ENCODE peak calls at places on chromosomes 1 and 21, in five cellular contexts. G, U, E, Q and I are unnamed samples.

GRCh38 chr1:227917081-227917950 is 30.4 kb downstream of the WNT9A start:
- DNase-seq in G (no peak), U (no peak), E (no peak), Q (no peak), I (no peak)

GRCh38 chr21:45277101-45278045 is 10.3 kb downstream of the POFUT2 start:
- DNase-seq in G (no peak), U (peak; percentile 6), E (no peak), Q (no peak), I (no peak)

GRCh38 chr1:45170151-45170742 is 36.2 kb downstream of the ZSWIM5 start:
- DNase-seq in G (no peak), U (no peak), E (no peak), Q (no peak), I (no peak)

GRCh38 chr1:115012006-115012405 is 17.6 kb upstream of the TSHB start:
- DNase-seq in G (no peak), U (no peak), E (no peak), Q (no peak), I (no peak)

GRCh38 chr1:36910281-36910725 is 124.0 kb downstream of the GRIK3 start:
- DNase-seq in G (no peak), U (no peak), E (peak; percentile 33), Q (no peak), I (no peak)

GRCh38 chr1:108962681-108963051 is 618 bp downstream of the CLCC1 start:
- DNase-seq in G (peak; percentile 6), U (peak; percentile 36), E (no peak), Q (no peak), I (no peak)

GRCh38 chr1:111513410-111514020 is 10.1 kb upstream of the ADORA3 start:
- DNase-seq in G (no peak), U (no peak), E (peak; percentile 52), Q (no peak), I (no peak)

GRCh38 chr1:63041660-63042059 is 257.7 kb downstream of the ATG4C start:
- DNase-seq in G (no peak), U (no peak), E (no peak), Q (no peak), I (no peak)

GRCh38 chr1:113109908-113110554 is 37.0 kb downstream of the LRIG2 start:
- DNase-seq in G (peak; percentile 98), U (no peak), E (peak; percentile 61), Q (no peak), I (peak; percentile 25)

GRCh38 chr1:36253463-36253862 is 29.2 kb downstream of the THRAP3 start:
- DNase-seq in G (peak; percentile 50), U (no peak), E (no peak), Q (no peak), I (no peak)

GRCh38 chr1:54542962-54543539 is 5.0 kb upstream of the ACOT11 start:
- DNase-seq in G (peak; percentile 35), U (no peak), E (no peak), Q (no peak), I (peak; percentile 19)

GRCh38 chr1:12167493-12168429 is 970 bp downstream of the TNFRSF1B start:
- DNase-seq in G (no peak), U (no peak), E (no peak), Q (no peak), I (no peak)

GRCh38 chr1:1462318-1462966 is 9.1 kb upstream of the ATAD3B start:
- DNase-seq in G (no peak), U (no peak), E (peak; percentile 85), Q (no peak), I (no peak)

GRCh38 chr1:239833709-239834108 is 258.0 kb upstream of the FMN2 start:
- DNase-seq in G (no peak), U (no peak), E (no peak), Q (no peak), I (no peak)

DNA sequence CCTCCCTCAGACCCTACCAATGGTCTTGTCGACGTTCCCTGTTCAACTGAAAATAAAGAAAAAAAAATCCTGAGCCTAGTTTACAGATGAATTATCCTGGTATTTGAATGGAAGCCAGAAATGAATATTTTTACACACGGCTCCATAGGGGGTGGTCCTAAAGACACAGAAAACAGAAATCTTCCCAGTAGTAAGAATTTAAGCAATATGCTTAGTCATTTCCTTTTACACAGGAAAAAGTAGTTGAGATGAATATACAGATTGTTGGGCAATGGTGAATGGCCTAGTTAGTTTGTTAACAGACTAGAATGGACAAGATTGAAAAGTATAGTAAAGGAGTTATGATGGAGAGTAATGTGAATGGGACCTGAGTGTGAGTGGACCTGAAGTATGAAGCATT is 67.5 kb downstream of the RGS18 start:
- DNase-seq in G (peak; percentile 86), U (no peak), E (no peak), Q (no peak), I (no peak)
- TF ChIP-seq USF2 in G (no peak), U (no peak), E (no peak), Q (no peak), I (no peak)

GRCh38 chr1:22137006-22137720 is 5.7 kb downstream of the WNT4 start:
- DNase-seq in G (peak; percentile 16), U (peak; percentile 37), E (no peak), Q (no peak), I (no peak)

GRCh38 chr1:22139817-22140216 is 3.1 kb downstream of the WNT4 start:
- DNase-seq in G (no peak), U (no peak), E (no peak), Q (no peak), I (no peak)

GRCh38 chr1:22141493-22141892 is 1.4 kb downstream of the WNT4 start:
- DNase-seq in G (no peak), U (no peak), E (no peak), Q (no peak), I (no peak)

GRCh38 chr1:22140681-22141080 is 2.2 kb downstream of the WNT4 start:
- DNase-seq in G (no peak), U (no peak), E (no peak), Q (no peak), I (no peak)

GRCh38 chr1:22139066-22139594 is 3.8 kb downstream of the WNT4 start:
- DNase-seq in G (no peak), U (no peak), E (peak; percentile 74), Q (no peak), I (no peak)
- TF ChIP-seq USF2 in G (no peak), U (no peak), E (no peak), Q (no peak), I (no peak)

DNA sequence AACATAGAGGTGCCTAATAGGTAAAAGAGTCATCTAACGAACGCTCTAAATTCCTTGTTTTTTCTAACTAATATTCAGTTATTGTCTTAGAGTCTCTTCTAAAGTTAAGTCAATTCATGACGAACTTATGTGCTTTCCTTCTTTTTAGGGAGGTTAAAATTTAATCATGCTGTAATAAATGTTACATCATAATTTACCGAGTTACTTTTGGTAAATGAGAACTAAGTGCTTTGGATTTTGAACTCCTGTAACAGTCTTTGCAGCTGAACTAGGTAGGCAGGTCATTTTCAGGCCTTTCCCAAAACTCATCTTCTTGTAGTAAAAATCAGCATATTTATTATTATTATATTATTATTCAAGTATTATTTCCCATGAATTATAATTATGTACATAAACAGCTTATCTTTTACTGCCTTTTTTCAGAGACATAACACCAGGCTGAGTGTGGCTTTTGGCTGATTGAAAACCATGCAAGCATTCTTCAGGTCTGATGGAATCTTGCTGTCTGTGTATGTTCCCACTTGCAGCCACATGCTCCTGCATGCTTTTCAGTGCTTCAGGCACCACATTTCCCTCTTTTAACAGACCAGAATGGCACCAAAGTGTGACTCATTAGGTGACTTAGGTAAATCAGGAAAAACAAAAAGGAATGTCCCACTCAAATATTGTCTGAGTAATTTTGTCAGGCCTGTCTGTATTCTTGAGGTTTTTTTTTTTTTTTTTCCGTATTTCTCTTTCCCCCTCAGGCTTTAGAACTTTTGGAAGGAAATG is 81.0 kb upstream of the CD55 start:
- DNase-seq in G (peak; percentile 38), U (no peak), E (no peak), Q (no peak), I (peak; percentile 69)
- TF ChIP-seq USF2 in G (no peak), U (no peak), E (no peak), Q (no peak), I (no peak)

GRCh38 chr1:145981299-145981600 is 15.1 kb downstream of the TXNIP start:
- DNase-seq in G (no peak), U (no peak), E (no peak), Q (no peak), I (no peak)
- TF ChIP-seq USF2 in G (no peak), U (no peak), E (no peak), Q (no peak), I (no peak)

GRCh38 chr21:39616373-39616772 is 3.6 kb downstream of the B3GALT5 start:
- DNase-seq in G (no peak), U (no peak), E (no peak), Q (no peak), I (no peak)

GRCh38 chr21:39613029-39613934 is 542 bp downstream of the B3GALT5 start:
- DNase-seq in G (no peak), U (no peak), E (peak; percentile 45), Q (peak; percentile 26), I (no peak)

GRCh38 chr21:39611547-39612190 is 1.1 kb upstream of the B3GALT5 start:
- DNase-seq in G (no peak), U (peak; percentile 22), E (no peak), Q (no peak), I (no peak)

GRCh38 chr21:39610705-39611104 is 2.0 kb upstream of the B3GALT5 start:
- DNase-seq in G (no peak), U (peak; percentile 64), E (no peak), Q (peak; percentile 77), I (no peak)

DNA sequence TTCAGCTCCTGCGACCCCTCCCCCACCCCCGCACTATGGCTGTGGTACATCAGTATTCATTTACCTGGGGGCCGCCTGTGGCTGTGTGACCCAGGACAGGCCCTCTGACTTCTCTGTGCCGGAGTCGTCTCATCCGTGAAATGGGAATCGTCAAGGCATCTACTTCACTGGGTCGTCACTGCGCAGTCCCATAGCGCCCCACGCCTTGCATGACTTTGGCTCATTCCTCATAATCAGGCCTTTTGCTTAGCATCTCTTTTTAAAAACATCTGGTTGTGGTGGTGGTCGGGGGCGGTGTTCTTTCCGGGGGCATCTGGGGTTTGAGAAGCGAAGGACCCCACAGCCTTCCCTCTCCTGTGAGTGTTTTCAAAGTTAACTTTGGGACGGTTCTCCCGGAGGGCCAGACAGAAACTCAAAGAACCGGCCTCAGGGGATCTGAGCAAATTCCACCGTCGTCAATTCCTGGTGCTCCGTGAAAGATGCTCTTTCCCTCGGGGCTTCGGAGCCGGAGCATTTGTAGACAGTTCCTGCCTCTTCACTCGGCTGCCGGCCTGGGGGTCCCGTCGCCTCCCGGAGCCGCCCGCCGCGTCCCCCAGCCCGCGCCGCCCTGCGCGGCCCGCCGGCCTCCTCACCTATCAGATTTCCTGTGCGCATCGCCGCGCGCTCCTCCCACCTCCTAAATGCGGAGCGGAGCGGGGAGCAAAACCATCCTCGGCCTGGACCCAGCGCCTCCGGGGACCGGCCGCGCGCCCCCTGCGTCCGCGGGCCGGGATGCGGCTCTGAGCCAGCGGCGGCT is at the start of gene B3GALT5:
- DNase-seq in G (no peak), U (peak; percentile 88), E (peak; percentile 88), Q (peak; percentile 80), I (no peak)
- TF ChIP-seq USF2 in G (no peak), U (no peak), E (no peak), Q (no peak), I (no peak)

DNA sequence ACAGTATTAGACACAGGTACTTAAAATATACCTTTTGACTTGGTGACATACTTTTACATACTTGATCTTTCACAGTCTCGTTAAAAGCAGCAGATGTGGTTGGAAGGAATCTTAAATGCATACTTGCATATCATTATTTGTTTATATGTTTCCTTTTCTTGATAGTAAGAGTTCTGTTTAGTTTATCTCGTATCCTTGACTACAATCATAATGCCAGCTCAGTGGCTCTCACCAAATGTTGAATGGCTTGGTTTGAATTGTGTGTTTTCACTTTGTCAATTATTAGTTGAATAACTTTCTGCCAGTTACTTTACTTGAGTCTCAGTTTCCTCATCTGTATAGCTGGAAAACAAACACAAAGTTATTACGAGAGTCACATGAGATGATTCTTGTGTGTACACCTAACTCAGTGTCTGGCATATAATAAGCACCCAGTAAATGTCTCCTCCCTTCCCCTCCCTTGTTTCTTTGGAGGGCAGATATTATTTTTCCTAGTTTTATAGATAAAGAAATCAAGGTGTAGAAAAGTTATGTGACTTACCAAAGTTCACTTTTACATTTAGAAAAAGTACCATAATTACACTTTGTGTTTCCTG is 131.6 kb upstream of the IVNS1ABP start:
- DNase-seq in G (peak; percentile 51), U (no peak), E (no peak), Q (no peak), I (no peak)
- TF ChIP-seq USF2 in G (no peak), U (no peak), E (no peak), Q (no peak), I (no peak)